ENCODE peak calls at places on chromosomes 5 and 9, in five cellular contexts. One of them, this sample, is unnamed.

GRCh38 chr5:79924936-79925893 is 65.8 kb downstream of the MTX3 start:
- DNase-seq in prostate gland: no peak
- DNase-seq in K562: no peak
- DNase-seq in upper lobe of left lung: no peak
- DNase-seq in sigmoid colon: no peak
- DNase-seq in this sample: peak

GRCh38 chr5:57751710-57752109 is 269.1 kb upstream of the ACTBL2 start:
- DNase-seq in upper lobe of left lung: no peak
- DNase-seq in K562: no peak
- DNase-seq in prostate gland: no peak
- DNase-seq in sigmoid colon: no peak
- DNase-seq in this sample: no peak

GRCh38 chr5:124888622-124889521 is 142.4 kb upstream of the ZNF608 start:
- DNase-seq in upper lobe of left lung: no peak
- DNase-seq in prostate gland: no peak
- DNase-seq in sigmoid colon: no peak
- DNase-seq in K562: no peak
- DNase-seq in this sample: no peak

GRCh38 chr9:109574061-109574882 is 76.2 kb upstream of the PTPN3 start:
- DNase-seq in sigmoid colon: no peak
- DNase-seq in prostate gland: peak
- DNase-seq in upper lobe of left lung: no peak
- DNase-seq in K562: peak
- DNase-seq in this sample: peak

GRCh38 chr9:100587375-100587774 is 9.5 kb downstream of the CAVIN4 start:
- DNase-seq in upper lobe of left lung: no peak
- DNase-seq in prostate gland: no peak
- DNase-seq in sigmoid colon: no peak
- DNase-seq in K562: no peak
- DNase-seq in this sample: no peak

GRCh38 chr9:36566813-36567217 is 5.9 kb upstream of the MELK start:
- DNase-seq in upper lobe of left lung: no peak
- DNase-seq in prostate gland: peak
- DNase-seq in sigmoid colon: peak
- DNase-seq in K562: no peak
- DNase-seq in this sample: no peak

GRCh38 chr9:127221695-127222094 is 42.9 kb upstream of the GARNL3 start:
- DNase-seq in K562: no peak
- DNase-seq in prostate gland: no peak
- DNase-seq in upper lobe of left lung: no peak
- DNase-seq in sigmoid colon: no peak
- DNase-seq in this sample: no peak

GRCh38 chr5:133328800-133329199 is 277.0 kb downstream of the HSPA4 start:
- DNase-seq in upper lobe of left lung: no peak
- DNase-seq in sigmoid colon: peak
- DNase-seq in K562: no peak
- DNase-seq in prostate gland: no peak
- DNase-seq in this sample: no peak

GRCh38 chr5:8399471-8399870 is 530.5 kb downstream of the MTRR start:
- DNase-seq in K562: no peak
- DNase-seq in prostate gland: no peak
- DNase-seq in upper lobe of left lung: no peak
- DNase-seq in sigmoid colon: no peak
- DNase-seq in this sample: no peak

GRCh38 chr5:10338996-10339903 is 14.2 kb upstream of the MARCHF6 start:
- DNase-seq in sigmoid colon: peak
- DNase-seq in upper lobe of left lung: no peak
- DNase-seq in prostate gland: no peak
- DNase-seq in K562: no peak
- DNase-seq in this sample: no peak

GRCh38 chr9:96720435-96720834 is 57.5 kb downstream of the ZNF510 start:
- DNase-seq in prostate gland: no peak
- DNase-seq in sigmoid colon: no peak
- DNase-seq in K562: no peak
- DNase-seq in upper lobe of left lung: no peak
- DNase-seq in this sample: no peak

GRCh38 chr9:61669352-61669751 is 479.5 kb downstream of the SPATA31A7 start:
- DNase-seq in sigmoid colon: no peak
- DNase-seq in prostate gland: no peak
- DNase-seq in upper lobe of left lung: peak
- DNase-seq in K562: no peak
- DNase-seq in this sample: peak

GRCh38 chr5:66633754-66634153 is 37.6 kb downstream of the MAST4 start:
- DNase-seq in K562: no peak
- DNase-seq in upper lobe of left lung: no peak
- DNase-seq in sigmoid colon: no peak
- DNase-seq in prostate gland: no peak
- DNase-seq in this sample: no peak

GRCh38 chr5:42168091-42168670 is 243.1 kb downstream of the FBXO4 start:
- DNase-seq in prostate gland: no peak
- DNase-seq in upper lobe of left lung: no peak
- DNase-seq in sigmoid colon: no peak
- DNase-seq in K562: no peak
- DNase-seq in this sample: no peak

GRCh38 chr9:30103647-30104394 is 2280.6 kb upstream of the ACO1 start:
- DNase-seq in prostate gland: no peak
- DNase-seq in upper lobe of left lung: no peak
- DNase-seq in sigmoid colon: no peak
- DNase-seq in K562: no peak
- DNase-seq in this sample: no peak

GRCh38 chr9:124130277-124131075 is 118.9 kb downstream of the LHX2 start:
- DNase-seq in K562: no peak
- DNase-seq in prostate gland: no peak
- DNase-seq in sigmoid colon: no peak
- DNase-seq in upper lobe of left lung: no peak
- DNase-seq in this sample: no peak

GRCh38 chr9:124135813-124136365 is 121.9 kb upstream of the NEK6 start:
- DNase-seq in prostate gland: no peak
- DNase-seq in K562: no peak
- DNase-seq in sigmoid colon: no peak
- DNase-seq in upper lobe of left lung: no peak
- DNase-seq in this sample: no peak

GRCh38 chr9:124133752-124134151 is 122.2 kb downstream of the LHX2 start:
- DNase-seq in upper lobe of left lung: peak
- DNase-seq in sigmoid colon: no peak
- DNase-seq in prostate gland: no peak
- DNase-seq in K562: peak
- DNase-seq in this sample: no peak

GRCh38 chr9:124134526-124134925 is 123.0 kb downstream of the LHX2 start:
- DNase-seq in prostate gland: no peak
- DNase-seq in K562: no peak
- DNase-seq in upper lobe of left lung: no peak
- DNase-seq in sigmoid colon: no peak
- DNase-seq in this sample: no peak

GRCh38 chr9:124132671-124133147 is 121.1 kb downstream of the LHX2 start:
- DNase-seq in sigmoid colon: no peak
- DNase-seq in upper lobe of left lung: no peak
- DNase-seq in prostate gland: no peak
- DNase-seq in K562: no peak
- DNase-seq in this sample: no peak
- TF ChIP-seq POLR2AphosphoS5 in sigmoid colon: no peak
- TF ChIP-seq POLR2AphosphoS5 in upper lobe of left lung: no peak
- TF ChIP-seq POLR2AphosphoS5 in prostate gland: no peak
- TF ChIP-seq POLR2AphosphoS5 in K562: no peak
- TF ChIP-seq POLR2AphosphoS5 in this sample: no peak

DNA sequence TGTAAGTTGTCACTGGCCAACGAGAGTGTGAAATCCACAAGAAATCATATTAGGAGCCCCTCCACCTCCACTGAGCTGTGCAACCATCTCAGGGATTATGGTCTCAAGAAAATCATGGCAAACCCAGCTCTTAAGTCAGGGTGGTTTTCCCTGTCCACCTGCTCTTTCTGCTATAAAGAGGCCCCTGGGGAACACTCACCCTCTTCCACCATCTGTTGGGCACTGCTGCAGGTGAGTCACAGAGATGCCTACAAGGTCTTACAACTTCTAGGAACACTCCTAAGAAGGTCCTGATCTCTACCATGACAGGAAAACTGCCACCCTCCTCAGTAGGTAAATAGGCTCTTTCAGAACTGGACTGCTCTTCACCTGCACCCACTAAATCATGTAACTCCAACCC is 61.8 kb downstream of the DRD1 start:
- DNase-seq in upper lobe of left lung: no peak
- DNase-seq in sigmoid colon: no peak
- DNase-seq in K562: no peak
- DNase-seq in prostate gland: no peak
- DNase-seq in this sample: peak
- TF ChIP-seq POLR2AphosphoS5 in upper lobe of left lung: no peak
- TF ChIP-seq POLR2AphosphoS5 in sigmoid colon: no peak
- TF ChIP-seq POLR2AphosphoS5 in K562: no peak
- TF ChIP-seq POLR2AphosphoS5 in prostate gland: no peak
- TF ChIP-seq POLR2AphosphoS5 in this sample: no peak

DNA sequence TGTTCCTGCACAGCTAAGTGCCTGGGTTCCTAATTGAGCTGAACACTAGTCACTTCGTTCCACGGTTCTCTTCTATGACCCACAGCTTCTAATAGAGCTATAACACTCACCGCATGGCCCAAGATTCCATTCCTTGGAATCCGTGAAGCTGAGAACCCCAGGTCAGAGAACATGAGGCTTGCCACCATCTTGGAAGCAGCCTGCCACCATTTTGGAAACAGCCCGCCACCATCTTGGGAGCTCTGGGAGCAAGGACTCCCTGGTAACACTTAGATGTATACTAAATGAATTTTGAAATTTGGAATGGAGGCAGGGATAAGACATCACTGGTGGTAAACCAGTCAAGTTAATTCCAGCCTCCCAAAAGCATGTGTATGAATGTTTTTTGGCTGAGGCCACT is 60.4 kb downstream of the KIAA0825 start:
- DNase-seq in upper lobe of left lung: no peak
- DNase-seq in sigmoid colon: no peak
- DNase-seq in K562: no peak
- DNase-seq in prostate gland: no peak
- DNase-seq in this sample: no peak
- TF ChIP-seq POLR2AphosphoS5 in upper lobe of left lung: no peak
- TF ChIP-seq POLR2AphosphoS5 in sigmoid colon: no peak
- TF ChIP-seq POLR2AphosphoS5 in K562: no peak
- TF ChIP-seq POLR2AphosphoS5 in prostate gland: no peak
- TF ChIP-seq POLR2AphosphoS5 in this sample: no peak

GRCh38 chr5:59745422-59745863 is 148.1 kb downstream of the PDE4D start:
- DNase-seq in sigmoid colon: peak
- DNase-seq in upper lobe of left lung: peak
- DNase-seq in prostate gland: peak
- DNase-seq in K562: no peak
- DNase-seq in this sample: no peak
- TF ChIP-seq POLR2AphosphoS5 in sigmoid colon: peak
- TF ChIP-seq POLR2AphosphoS5 in upper lobe of left lung: no peak
- TF ChIP-seq POLR2AphosphoS5 in prostate gland: peak
- TF ChIP-seq POLR2AphosphoS5 in K562: no peak
- TF ChIP-seq POLR2AphosphoS5 in this sample: peak

GRCh38 chr9:131226226-131226625 is 50.1 kb downstream of the FAM78A start:
- DNase-seq in K562: no peak
- DNase-seq in sigmoid colon: no peak
- DNase-seq in prostate gland: no peak
- DNase-seq in upper lobe of left lung: no peak
- DNase-seq in this sample: no peak

GRCh38 chr9:131227112-131228058 is 48.9 kb downstream of the FAM78A start:
- DNase-seq in K562: no peak
- DNase-seq in sigmoid colon: no peak
- DNase-seq in upper lobe of left lung: no peak
- DNase-seq in prostate gland: peak
- DNase-seq in this sample: no peak

GRCh38 chr9:131228988-131229387 is 47.3 kb downstream of the FAM78A start:
- DNase-seq in prostate gland: no peak
- DNase-seq in K562: no peak
- DNase-seq in upper lobe of left lung: no peak
- DNase-seq in sigmoid colon: no peak
- DNase-seq in this sample: no peak

GRCh38 chr9:131233556-131233955 is 42.8 kb downstream of the FAM78A start:
- DNase-seq in prostate gland: no peak
- DNase-seq in K562: no peak
- DNase-seq in sigmoid colon: no peak
- DNase-seq in upper lobe of left lung: no peak
- DNase-seq in this sample: no peak

DNA sequence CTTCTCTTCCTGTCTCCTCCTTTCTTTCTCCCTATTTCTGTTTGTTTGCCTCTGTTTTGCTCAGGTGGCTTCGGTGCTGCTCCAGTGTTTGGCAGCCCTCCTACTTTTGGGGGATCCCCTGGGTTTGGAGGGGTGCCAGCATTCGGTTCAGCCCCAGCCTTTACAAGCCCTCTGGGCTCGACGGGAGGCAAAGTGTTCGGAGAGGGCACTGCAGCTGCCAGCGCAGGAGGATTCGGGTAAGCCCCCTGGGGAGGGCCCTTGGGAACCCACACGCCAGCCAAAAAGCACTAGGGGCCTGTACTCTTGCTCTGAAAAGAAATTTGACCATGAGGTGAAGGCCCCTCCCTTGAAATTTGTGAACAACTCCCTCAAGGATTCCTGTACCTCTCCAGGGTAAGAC is 48.2 kb downstream of the FAM78A start:
- DNase-seq in upper lobe of left lung: no peak
- DNase-seq in sigmoid colon: no peak
- DNase-seq in K562: no peak
- DNase-seq in prostate gland: no peak
- DNase-seq in this sample: no peak
- TF ChIP-seq POLR2AphosphoS5 in upper lobe of left lung: no peak
- TF ChIP-seq POLR2AphosphoS5 in sigmoid colon: no peak
- TF ChIP-seq POLR2AphosphoS5 in K562: no peak
- TF ChIP-seq POLR2AphosphoS5 in prostate gland: no peak
- TF ChIP-seq POLR2AphosphoS5 in this sample: no peak

This sample was measured in esophagus muscularis mucosa.